ENCODE peak calls at places on chromosomes 2 and 18, in nine cellular contexts. H is body of pancreas; F is kidney epithelial cell; Y is heart left ventricle; E is H7; O is effector memory CD4-positive, alpha-beta T cell; X is astrocyte of the spinal cord; D is K562; N is NT2/D1. G is an unnamed sample.

GRCh38 chr2:202335791-202336467 is 40.2 kb upstream of the BMPR2 start:
- DNase-seq in F (no peak), H (no peak), Y (peak; percentile 31), N (no peak), X (peak; percentile 27), D (no peak), O (no peak), E (no peak), G (no peak)

GRCh38 chr2:25558262-25558661 is 115.1 kb downstream of the DTNB start:
- DNase-seq in H (no peak), X (peak; percentile 83), E (no peak), D (no peak), F (peak; percentile 26), O (no peak), Y (no peak), N (peak; percentile 70), G (peak; percentile 84)

GRCh38 chr18:54090856-54091255 is 133.6 kb downstream of the MBD2 start:
- DNase-seq in O (no peak), E (no peak), F (no peak), X (no peak), D (no peak), H (no peak), N (no peak), Y (no peak), G (no peak)

GRCh38 chr2:39663187-39663930 is 2.4 kb upstream of the TMEM178A start:
- DNase-seq in Y (no peak), H (no peak), F (no peak), O (no peak), N (no peak), D (no peak), X (no peak), E (no peak), G (no peak)

GRCh38 chr18:54852780-54853675 is 24.8 kb downstream of the RAB27B start:
- DNase-seq in F (no peak), N (no peak), E (no peak), D (no peak), Y (no peak), X (peak; percentile 33), H (no peak), O (no peak), G (no peak)

GRCh38 chr18:50079571-50080295 is 115.2 kb downstream of the MYO5B start:
- DNase-seq in Y (peak; percentile 82), H (peak; percentile 86), E (no peak), X (no peak), F (no peak), O (no peak), N (no peak), D (no peak), G (no peak)

GRCh38 chr18:74331404-74331803 is 15.8 kb downstream of the C18orf63 start:
- DNase-seq in E (peak; percentile 4), O (no peak), Y (no peak), N (no peak), D (peak; percentile 32), X (peak; percentile 29), H (no peak), F (no peak), G (no peak)

GRCh38 chr18:23981369-23981768 is 33.2 kb upstream of the TTC39C start:
- DNase-seq in F (no peak), D (no peak), Y (no peak), X (no peak), O (no peak), E (no peak), H (no peak), N (no peak), G (no peak)

GRCh38 chr2:64063924-64064331 is 44.7 kb upstream of the VPS54 start:
- DNase-seq in F (no peak), E (no peak), H (peak; percentile 65), D (peak; percentile 57), O (no peak), X (peak; percentile 73), Y (peak; percentile 34), N (no peak), G (peak; percentile 52)

GRCh38 chr2:238462782-238463396 is 36.2 kb downstream of the ASB1 start:
- DNase-seq in Y (no peak), X (peak; percentile 72), H (no peak), E (peak; percentile 73), O (no peak), N (peak; percentile 32), D (peak; percentile 57), F (no peak), G (peak; percentile 54)

GRCh38 chr2:154537024-154537423 is 161.5 kb upstream of the KCNJ3 start:
- DNase-seq in N (no peak), D (no peak), X (no peak), E (no peak), Y (no peak), F (no peak), H (no peak), O (no peak), G (no peak)

GRCh38 chr2:186058604-186059003 is 320.0 kb downstream of the FSIP2 start:
- DNase-seq in F (no peak), H (no peak), N (no peak), X (no peak), Y (no peak), O (no peak), D (no peak), E (no peak), G (no peak)

GRCh38 chr2:119198267-119198840 is 25.3 kb upstream of the STEAP3 start:
- DNase-seq in D (no peak), N (no peak), O (no peak), Y (no peak), F (no peak), H (peak; percentile 37), E (no peak), X (peak; percentile 29), G (no peak)

GRCh38 chr2:176169181-176169580 is 12.1 kb downstream of the HOXD3 start:
- DNase-seq in O (no peak), Y (no peak), N (no peak), F (no peak), E (no peak), H (no peak), D (no peak), X (no peak), G (no peak)

DNA sequence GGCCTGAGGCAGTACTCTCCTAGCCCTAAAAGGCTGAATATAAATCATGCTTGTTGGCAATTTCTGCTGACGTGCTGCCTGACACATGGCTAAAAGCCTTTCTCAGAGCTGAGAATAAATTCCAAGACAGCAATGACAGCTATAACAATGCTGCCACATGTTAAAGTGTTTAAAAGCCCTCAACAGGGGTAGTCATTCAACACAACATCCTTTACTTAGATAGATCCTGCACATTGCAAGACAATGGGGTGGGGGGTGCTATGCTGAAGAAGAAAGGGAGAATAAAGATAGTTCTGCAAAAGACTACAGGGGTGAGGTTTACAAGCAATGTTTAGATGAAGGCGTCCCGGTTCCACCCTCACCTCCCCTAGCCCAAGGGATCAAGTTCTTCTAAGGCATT is 291.1 kb upstream of the ACVR2A start:
- DNase-seq in Y (no peak), E (no peak), O (no peak), X (no peak), F (no peak), D (no peak), N (peak; percentile 8), H (no peak), G (peak; percentile 84)
- H3K4me3 ChIP-seq in Y (no peak overlapping the region), E (no peak overlapping the region), O (no peak overlapping the region), X (no peak overlapping the region), F (no peak overlapping the region), D (no peak overlapping the region), N (no peak overlapping the region), H (no peak overlapping the region), G (no peak overlapping the region)

DNA sequence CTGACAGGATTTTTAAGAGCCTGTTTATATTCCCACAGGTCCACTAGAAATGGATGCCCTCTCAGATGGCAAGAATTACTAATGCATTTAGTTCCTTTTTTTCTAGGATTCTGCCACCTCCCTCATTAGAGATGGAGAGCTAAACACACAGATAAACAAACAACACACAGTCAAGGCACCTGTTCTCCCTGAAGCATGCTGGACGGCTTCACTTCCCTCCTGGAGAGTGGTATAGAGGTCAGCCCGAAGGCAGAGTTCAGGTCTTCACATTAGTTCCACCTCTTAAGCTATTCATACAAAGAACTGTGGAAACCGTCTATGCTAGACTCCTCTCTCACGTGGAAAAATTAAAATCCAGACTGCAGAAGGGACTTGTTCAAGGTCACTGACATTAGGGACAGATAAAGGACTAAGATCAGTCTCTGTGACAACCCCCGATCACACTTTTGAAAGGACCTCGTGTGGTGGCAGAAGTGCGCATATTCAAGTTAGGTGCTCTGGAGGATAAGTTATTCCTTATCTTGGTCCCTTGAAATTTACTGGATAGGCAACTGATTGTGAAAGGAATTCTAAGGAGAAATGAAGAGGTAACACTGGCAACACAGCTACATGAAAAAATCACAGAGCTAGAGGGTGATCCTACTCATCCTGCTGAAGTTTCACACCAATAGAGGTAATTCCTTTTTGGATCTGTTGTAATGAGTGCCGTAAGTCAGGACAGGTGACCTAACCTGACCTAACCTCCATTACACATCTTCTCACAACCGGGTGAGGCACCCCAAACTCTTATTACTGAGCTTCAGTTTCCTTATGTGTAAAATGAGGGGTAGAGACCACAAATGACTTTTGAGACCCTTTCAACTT is 75.1 kb downstream of the SPRED2 start:
- DNase-seq in N (no peak), E (no peak), H (no peak), D (no peak), X (no peak), Y (no peak), F (no peak), O (no peak), G (no peak)
- H3K4me3 ChIP-seq in N (no peak overlapping the region), E (no peak overlapping the region), H (no peak overlapping the region), D (no peak overlapping the region), X (no peak overlapping the region), Y (no peak overlapping the region), F (no peak overlapping the region), O (no peak overlapping the region), G (no peak overlapping the region)

DNA sequence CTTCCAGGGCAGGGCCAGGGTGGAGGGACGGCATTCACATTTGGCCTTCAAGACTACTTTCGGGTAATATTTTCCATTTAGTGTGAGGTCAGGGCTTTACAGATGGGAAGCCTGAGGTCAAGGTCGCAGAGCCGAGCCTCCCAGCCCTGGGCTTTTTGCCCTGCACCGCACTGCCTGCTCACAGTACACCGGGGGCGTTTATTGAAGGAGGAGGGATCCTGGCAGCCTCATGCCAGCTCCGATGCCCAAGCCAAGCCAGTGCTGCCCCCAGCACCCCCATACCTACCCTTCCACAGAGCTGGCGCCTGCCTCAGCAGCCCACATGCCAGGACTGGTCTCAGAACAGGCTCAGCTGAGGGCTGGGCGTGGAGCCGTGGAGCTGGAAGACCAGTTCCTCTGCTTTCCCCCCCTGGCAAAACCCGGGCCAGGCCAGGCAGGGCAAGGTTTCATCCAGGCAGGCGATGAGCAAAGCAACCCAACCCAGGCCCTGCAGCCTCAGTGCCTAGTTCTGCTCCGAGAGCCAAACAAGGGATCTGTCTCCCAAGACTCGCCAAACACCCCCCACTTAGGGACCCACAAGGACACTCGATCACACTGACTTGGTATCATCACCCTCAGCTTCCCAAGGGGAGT is 11.9 kb downstream of the SDC1 start:
- DNase-seq in O (no peak), N (no peak), E (no peak), F (no peak), D (no peak), X (no peak), H (peak; percentile 59), Y (no peak), G (no peak)
- H3K4me3 ChIP-seq in O (no peak overlapping the region), N (no peak overlapping the region), E (no peak overlapping the region), F (no peak overlapping the region), D (no peak overlapping the region), X (no peak overlapping the region), H (no peak overlapping the region), Y (no peak overlapping the region), G (no peak overlapping the region)

DNA sequence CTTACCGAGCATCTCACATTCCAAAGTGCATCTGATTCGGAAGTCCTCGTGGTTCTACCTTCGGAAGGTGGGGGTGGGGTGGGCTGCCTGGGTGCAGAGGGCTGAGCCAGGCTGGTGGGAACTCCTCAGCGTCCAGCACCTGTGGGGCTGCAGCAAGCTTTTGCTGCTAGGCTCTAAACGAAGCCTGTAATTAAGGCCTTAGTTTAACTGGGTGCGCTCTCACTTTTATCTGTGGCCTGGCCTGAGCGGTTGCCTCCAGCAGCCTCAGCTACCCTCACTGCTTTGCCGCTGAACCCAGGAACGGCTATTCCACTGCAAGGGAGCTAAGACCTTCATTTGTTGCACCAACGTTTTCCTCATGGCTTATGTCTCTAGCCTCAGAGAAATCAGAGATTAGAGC is 48.4 kb downstream of the TMEM17 start:
- DNase-seq in H (peak; percentile 52), X (no peak), N (no peak), F (no peak), O (no peak), E (no peak), D (no peak), Y (no peak), G (no peak)
- H3K4me3 ChIP-seq in H (no peak overlapping the region), X (peak overlapping the region; percentile 48), N (peak overlapping the region; percentile 32), F (peak overlapping the region; percentile 64), O (no peak overlapping the region), E (peak overlapping the region; percentile 52), D (peak overlapping the region; percentile 46), Y (peak overlapping the region; percentile 65), G (no peak overlapping the region)